ENCODE peak calls at places on chromosomes 12 and 14, in nine cellular contexts. E is astrocyte of the cerebellum, Z is PC-3, X is endodermal cell, T is sigmoid colon, N is WTC11, J is HCT116, R is kidney epithelial cell, K is fibroblast of mammary gland. F is an unnamed sample.

GRCh38 chr14:23492618-23493272 is 23.2 kb downstream of the NGDN start:
- DNase-seq in E (no peak), Z (no peak), X (no peak), T (no peak), N (no peak), J (no peak), R (no peak), K (peak), F (no peak)

GRCh38 chr12:124764451-124764850 is 99.2 kb downstream of the SCARB1 start:
- DNase-seq in E (peak), Z (peak), X (peak), T (no peak), N (peak), J (no peak), R (no peak), K (peak), F (no peak)

GRCh38 chr14:102795060-102795925 is 18.0 kb downstream of the TRAF3 start:
- DNase-seq in E (no peak), Z (peak), X (no peak), T (peak), N (no peak), J (no peak), R (no peak), K (peak), F (no peak)

GRCh38 chr12:130846386-130846785 is 7.3 kb upstream of the STX2 start:
- DNase-seq in E (no peak), Z (no peak), X (no peak), T (no peak), N (no peak), J (no peak), R (no peak), K (peak), F (no peak)

GRCh38 chr12:62950317-62950716 is 15.4 kb upstream of the PPM1H start:
- DNase-seq in E (no peak), Z (no peak), X (no peak), T (no peak), N (no peak), J (no peak), R (no peak), K (no peak), F (no peak)

GRCh38 chr14:41668346-41668745 is 61.7 kb downstream of the LRFN5 start:
- DNase-seq in E (peak), Z (no peak), X (no peak), T (no peak), N (no peak), J (no peak), R (no peak), K (peak), F (no peak)

GRCh38 chr12:23556661-23557060 is 392.8 kb downstream of the SOX5 start:
- DNase-seq in E (no peak), Z (no peak), X (no peak), T (no peak), N (no peak), J (no peak), R (no peak), K (no peak), F (no peak)

GRCh38 chr12:114339626-114340025 is 66.3 kb downstream of the TBX5 start:
- DNase-seq in E (no peak), Z (peak), X (no peak), T (no peak), N (no peak), J (no peak), R (no peak), K (peak), F (no peak)

GRCh38 chr14:100428727-100429126 is 105.6 kb downstream of the SLC25A47 start:
- DNase-seq in E (peak), Z (no peak), X (no peak), T (no peak), N (no peak), J (no peak), R (no peak), K (peak), F (no peak)

GRCh38 chr12:3285570-3285969 is 205.4 kb upstream of the PRMT8 start:
- DNase-seq in E (no peak), Z (no peak), X (no peak), T (no peak), N (no peak), J (no peak), R (no peak), K (no peak), F (no peak)

GRCh38 chr12:130838284-130838950 is 633 bp downstream of the STX2 start:
- DNase-seq in E (no peak), Z (peak), X (peak), T (no peak), N (peak), J (no peak), R (no peak), K (no peak), F (peak)

GRCh38 chr14:60622210-60622919 is 26.9 kb downstream of the SIX1 start:
- DNase-seq in E (peak), Z (no peak), X (no peak), T (no peak), N (no peak), J (no peak), R (no peak), K (peak), F (no peak)

GRCh38 chr12:64733857-64734256 is 25.3 kb downstream of the GNS start:
- DNase-seq in E (no peak), Z (peak), X (no peak), T (no peak), N (no peak), J (peak), R (peak), K (peak), F (no peak)

GRCh38 chr14:73896521-73896920 is 9.9 kb downstream of the ZNF410 start:
- DNase-seq in E (no peak), Z (no peak), X (no peak), T (no peak), N (no peak), J (no peak), R (no peak), K (peak), F (no peak)

GRCh38 chr12:101001669-101002068 is 207.1 kb downstream of the ANO4 start:
- DNase-seq in E (no peak), Z (peak), X (no peak), T (no peak), N (no peak), J (no peak), R (no peak), K (no peak), F (no peak)

GRCh38 chr12:44589697-44590096 is 286.4 kb downstream of the NELL2 start:
- DNase-seq in E (no peak), Z (peak), X (no peak), T (no peak), N (no peak), J (no peak), R (peak), K (no peak), F (no peak)

GRCh38 chr12:11812558-11813421 is 163.3 kb downstream of the ETV6 start:
- DNase-seq in E (peak), Z (no peak), X (peak), T (no peak), N (peak), J (no peak), R (no peak), K (no peak), F (peak)

GRCh38 chr14:20757963-20758362 is 10.2 kb upstream of the EDDM3B start:
- DNase-seq in E (no peak), Z (no peak), X (peak), T (no peak), N (peak), J (no peak), R (no peak), K (no peak), F (no peak)

GRCh38 chr14:20798932-20799331 is 3.7 kb downstream of the RNASE1 start:
- DNase-seq in E (no peak), Z (no peak), X (no peak), T (no peak), N (no peak), J (no peak), R (no peak), K (no peak), F (no peak)

GRCh38 chr12:105980048-105980447 is 158.7 kb downstream of the NUAK1 start:
- DNase-seq in E (no peak), Z (no peak), X (no peak), T (no peak), N (no peak), J (no peak), R (no peak), K (no peak), F (no peak)

GRCh38 chr12:65681226-65681625 is 143.1 kb upstream of the HMGA2 start:
- DNase-seq in E (no peak), Z (no peak), X (no peak), T (no peak), N (no peak), J (no peak), R (no peak), K (no peak), F (no peak)

GRCh38 chr12:116879509-116880212 is 1.6 kb downstream of the HRK start:
- DNase-seq in E (no peak), Z (no peak), X (peak), T (no peak), N (no peak), J (no peak), R (no peak), K (no peak), F (peak)

GRCh38 chr14:101504096-101504948 is 57.0 kb upstream of the DIO3 start:
- DNase-seq in E (no peak), Z (no peak), X (peak), T (peak), N (peak), J (no peak), R (no peak), K (no peak), F (peak)

GRCh38 chr12:21818627-21819026 is 44.1 kb upstream of the KCNJ8 start:
- DNase-seq in E (no peak), Z (no peak), X (no peak), T (no peak), N (no peak), J (no peak), R (no peak), K (peak), F (no peak)

GRCh38 chr14:68715032-68715924 is 77.6 kb downstream of the ZFP36L1 start:
- DNase-seq in E (no peak), Z (no peak), X (no peak), T (no peak), N (no peak), J (no peak), R (peak), K (peak), F (no peak)

GRCh38 chr14:68716698-68717097 is 76.2 kb downstream of the ZFP36L1 start:
- DNase-seq in E (no peak), Z (no peak), X (peak), T (no peak), N (no peak), J (no peak), R (no peak), K (no peak), F (no peak)

GRCh38 chr14:68719634-68720384 is 73.1 kb downstream of the ZFP36L1 start:
- DNase-seq in E (no peak), Z (no peak), X (no peak), T (no peak), N (no peak), J (no peak), R (no peak), K (no peak), F (no peak)

GRCh38 chr14:68722186-68722585 is 70.7 kb downstream of the ZFP36L1 start:
- DNase-seq in E (no peak), Z (no peak), X (no peak), T (no peak), N (no peak), J (no peak), R (no peak), K (no peak), F (no peak)

GRCh38 chr14:68718033-68718725 is 74.7 kb downstream of the ZFP36L1 start:
- DNase-seq in E (no peak), Z (peak), X (peak), T (no peak), N (no peak), J (peak), R (no peak), K (no peak), F (no peak)
- TF ChIP-seq CTCF in E (peak), Z (peak), X (peak), T (no peak), N (no peak), J (peak), R (peak), K (peak), F (peak)

GRCh38 chr14:64388533-64389243 is 535 bp downstream of the MTHFD1 start:
- DNase-seq in E (no peak), Z (peak), X (no peak), T (no peak), N (peak), J (no peak), R (no peak), K (peak), F (peak)

GRCh38 chr14:64387232-64387737 is 868 bp upstream of the MTHFD1 start:
- DNase-seq in E (no peak), Z (peak), X (no peak), T (no peak), N (no peak), J (no peak), R (no peak), K (peak), F (peak)

GRCh38 chr14:64391113-64391725 is 3.1 kb downstream of the MTHFD1 start:
- DNase-seq in E (no peak), Z (no peak), X (peak), T (no peak), N (peak), J (no peak), R (no peak), K (no peak), F (no peak)

GRCh38 chr14:64391986-64392385 is 3.8 kb downstream of the MTHFD1 start:
- DNase-seq in E (no peak), Z (no peak), X (no peak), T (peak), N (no peak), J (no peak), R (no peak), K (no peak), F (no peak)

GRCh38 chr14:64387738-64388532 is at the start of gene MTHFD1:
- DNase-seq in E (peak), Z (peak), X (peak), T (peak), N (peak), J (peak), R (peak), K (peak), F (peak)
- TF ChIP-seq CTCF in E (no peak), Z (no peak), X (no peak), T (no peak), N (no peak), J (no peak), R (no peak), K (no peak), F (no peak)

GRCh38 chr12:102811125-102811737 is 105.8 kb downstream of the PAH start:
- DNase-seq in E (no peak), Z (peak), X (peak), T (no peak), N (peak), J (peak), R (no peak), K (peak), F (peak)

GRCh38 chr12:102814691-102815367 is 102.2 kb downstream of the PAH start:
- DNase-seq in E (no peak), Z (no peak), X (no peak), T (no peak), N (no peak), J (no peak), R (no peak), K (no peak), F (no peak)

GRCh38 chr12:102821149-102821548 is 95.9 kb downstream of the PAH start:
- DNase-seq in E (no peak), Z (no peak), X (no peak), T (no peak), N (no peak), J (no peak), R (no peak), K (no peak), F (no peak)

GRCh38 chr12:102816816-102817434 is 100.1 kb downstream of the PAH start:
- DNase-seq in E (no peak), Z (peak), X (no peak), T (no peak), N (no peak), J (peak), R (no peak), K (peak), F (no peak)
- TF ChIP-seq CTCF in E (peak), Z (peak), X (peak), T (no peak), N (peak), J (peak), R (peak), K (peak), F (peak)

GRCh38 chr12:94725375-94726168 is 75.2 kb upstream of the TMCC3 start:
- DNase-seq in E (peak), Z (peak), X (peak), T (no peak), N (peak), J (peak), R (no peak), K (peak), F (no peak)
- TF ChIP-seq CTCF in E (peak), Z (peak), X (peak), T (no peak), N (no peak), J (peak), R (peak), K (peak), F (no peak)

GRCh38 chr12:32134144-32134888 is 27.7 kb downstream of the BICD1 start:
- DNase-seq in E (no peak), Z (peak), X (peak), T (no peak), N (no peak), J (no peak), R (peak), K (peak), F (no peak)
- TF ChIP-seq CTCF in E (no peak), Z (no peak), X (peak), T (no peak), N (no peak), J (no peak), R (peak), K (no peak), F (peak)

F was measured in glutamatergic neuron.